ENCODE peak calls at places on chromosomes 4 and X, in five cellular contexts. J is NT2/D1, U is GM12878, E is HepG2, M is H1. K is an unnamed sample.

GRCh38 chrX:14027511-14028019 is 2.1 kb downstream of the GEMIN8 start:
- DNase-seq in J (no peak), U (peak), E (peak), M (no peak), K (no peak)

GRCh38 chr4:21763865-21764264 is 184.7 kb downstream of the KCNIP4 start:
- DNase-seq in J (no peak), U (no peak), E (no peak), M (no peak), K (no peak)

GRCh38 chr4:123064390-123064789 is 142.0 kb upstream of the NUDT6 start:
- DNase-seq in J (no peak), U (no peak), E (peak), M (no peak), K (no peak)

GRCh38 chr4:112532267-112532666 is 16.3 kb upstream of the NEUROG2 start:
- DNase-seq in J (no peak), U (no peak), E (no peak), M (no peak), K (no peak)

GRCh38 chr4:33658971-33659370 is 2585.3 kb downstream of the ARAP2 start:
- DNase-seq in J (no peak), U (no peak), E (no peak), M (no peak), K (no peak)

GRCh38 chr4:101471201-101471600 is 123.9 kb upstream of the PPP3CA start:
- DNase-seq in J (no peak), U (no peak), E (no peak), M (no peak), K (no peak)

GRCh38 chr4:151035321-151035720 is 20.2 kb upstream of the LRBA start:
- DNase-seq in J (no peak), U (no peak), E (peak), M (no peak), K (no peak)

GRCh38 chr4:10160280-10160856 is 43.8 kb upstream of the WDR1 start:
- DNase-seq in J (no peak), U (no peak), E (peak), M (no peak), K (no peak)

GRCh38 chr4:74628808-74629616 is 165.3 kb downstream of the BTC start:
- DNase-seq in J (no peak), U (no peak), E (no peak), M (no peak), K (no peak)

GRCh38 chr4:26717332-26717731 is 133.4 kb downstream of the TBC1D19 start:
- DNase-seq in J (no peak), U (no peak), E (no peak), M (no peak), K (no peak)

GRCh38 chr4:140237616-140238352 is 83.8 kb upstream of the MAML3 start:
- DNase-seq in J (peak), U (no peak), E (no peak), M (peak), K (no peak)

GRCh38 chr4:15303052-15303641 is 124.7 kb upstream of the C1QTNF7 start:
- DNase-seq in J (no peak), U (no peak), E (peak), M (no peak), K (no peak)

GRCh38 chrX:45719751-45720501 is 519.2 kb upstream of the DIPK2B start:
- DNase-seq in J (no peak), U (no peak), E (no peak), M (no peak), K (no peak)

GRCh38 chrX:38189431-38190128 is 31.1 kb downstream of the SRPX start:
- DNase-seq in J (no peak), U (no peak), E (no peak), M (no peak), K (no peak)

GRCh38 chrX:134670241-134670811 is 12.1 kb upstream of the PLAC1 start:
- DNase-seq in J (peak), U (no peak), E (peak), M (no peak), K (no peak)

GRCh38 chr4:48687313-48687712 is 92.8 kb downstream of the FRYL start:
- DNase-seq in J (no peak), U (no peak), E (no peak), M (no peak), K (no peak)

GRCh38 chrX:154123241-154124219 is 20.5 kb upstream of the OPN1LW start:
- DNase-seq in J (no peak), U (no peak), E (peak), M (no peak), K (no peak)

GRCh38 chrX:76893930-76894329 is 466.4 kb downstream of the MAGEE1 start:
- DNase-seq in J (no peak), U (no peak), E (no peak), M (no peak), K (no peak)
- TF ChIP-seq SUZ12 in J (no peak), U (no peak), E (no peak), M (no peak), K (no peak)

DNA sequence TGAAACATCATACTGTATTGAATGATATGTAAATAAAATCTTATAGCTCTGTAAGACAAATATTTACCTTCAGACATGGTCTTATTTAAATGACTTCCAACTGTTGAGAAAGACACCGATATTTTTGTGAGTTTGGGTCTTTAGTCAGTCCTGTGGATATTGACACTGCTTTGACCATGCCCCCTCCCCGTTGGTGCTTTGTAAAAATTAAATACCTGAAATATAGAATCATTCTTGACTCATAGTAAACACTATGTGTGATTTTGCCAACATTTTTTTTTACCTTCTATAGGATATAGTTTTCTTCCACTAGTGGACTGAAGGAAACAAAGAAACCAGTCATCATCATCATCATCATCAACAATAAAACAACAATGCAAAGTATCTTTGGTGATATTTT is 114.3 kb upstream of the HS3ST1 start:
- DNase-seq in J (no peak), U (no peak), E (no peak), M (no peak), K (no peak)
- TF ChIP-seq SUZ12 in J (no peak), U (no peak), E (no peak), M (no peak), K (no peak)

GRCh38 chrX:132651411-132652086 is 162.7 kb upstream of the MBNL3 start:
- DNase-seq in J (no peak), U (no peak), E (no peak), M (no peak), K (peak)
- TF ChIP-seq SUZ12 in J (no peak), U (no peak), E (no peak), M (no peak), K (no peak)

DNA sequence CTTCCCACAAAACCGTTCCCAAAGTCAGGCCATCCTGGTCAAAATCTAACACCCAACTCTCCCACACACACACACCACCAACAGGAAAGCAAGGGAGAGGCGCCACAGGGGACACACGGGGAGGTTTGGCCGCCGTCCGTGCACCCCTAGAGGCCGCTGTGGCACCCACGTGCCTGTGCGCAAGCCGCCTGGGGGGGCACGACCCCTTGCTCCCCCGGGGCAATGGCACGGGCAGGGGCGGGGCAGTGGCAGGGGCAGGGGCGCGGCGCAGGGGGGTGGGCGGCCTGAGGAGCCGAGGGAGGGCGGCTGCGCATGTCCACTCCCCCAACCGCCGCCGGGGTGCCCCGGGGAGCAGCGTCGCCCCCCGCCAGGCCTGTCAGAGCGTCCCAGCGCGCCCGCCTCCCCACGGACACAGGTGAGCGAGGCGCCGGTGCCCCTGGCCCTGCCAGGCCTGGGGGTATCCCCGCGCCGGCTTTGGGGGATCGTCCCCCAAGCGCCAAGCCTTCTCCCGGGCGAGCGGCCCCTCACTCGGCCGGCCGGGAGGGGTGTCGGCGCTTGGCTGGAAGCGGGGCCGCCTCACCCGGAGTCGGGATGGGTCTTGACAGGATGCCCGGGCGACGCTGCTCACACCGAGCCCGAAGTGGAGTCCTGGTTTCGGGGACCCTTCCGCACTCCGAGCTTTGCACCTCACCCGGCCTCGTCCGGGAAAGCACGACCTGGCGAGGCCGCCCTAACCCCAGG is at the start of gene ERAS:
- DNase-seq in J (no peak), U (no peak), E (no peak), M (no peak), K (no peak)
- TF ChIP-seq SUZ12 in J (no peak), U (no peak), E (no peak), M (no peak), K (no peak)

K was measured in HEK293T.